ENCODE peak calls at places on chromosomes 5 and 9, in five cellular contexts. O is aorta, H is stomach, K is fibroblast of pulmonary artery, U is foreskin fibroblast. N is an unnamed sample.

GRCh38 chr5:177539411-177539810 is 15.0 kb downstream of the FAM193B start:
- DNase-seq in U (peak; percentile 77), H (no peak), K (peak; percentile 95), O (no peak), N (peak; percentile 46)

GRCh38 chr9:2681981-2682380 is 35.3 kb upstream of the KCNV2 start:
- DNase-seq in U (no peak), H (no peak), O (no peak), K (no peak), N (no peak)

GRCh38 chr9:127458921-127459320 is 7.6 kb downstream of the LRSAM1 start:
- DNase-seq in H (peak; percentile 71), K (no peak), O (no peak), U (no peak), N (no peak)

GRCh38 chr5:102858808-102859207 is 103.7 kb downstream of the PAM start:
- DNase-seq in H (no peak), K (peak; percentile 48), U (peak; percentile 67), O (no peak), N (peak; percentile 63)

GRCh38 chr9:7368410-7369292 is 430.9 kb downstream of the DMAC1 start:
- DNase-seq in K (peak; percentile 98), O (no peak), U (peak; percentile 47), H (no peak), N (peak; percentile 80)

GRCh38 chr9:133105461-133105770 is 15.6 kb downstream of the RALGDS start:
- DNase-seq in H (peak; percentile 22), O (no peak), U (no peak), K (no peak), N (no peak)

GRCh38 chr5:172801184-172801671 is 30.2 kb upstream of the DUSP1 start:
- DNase-seq in O (no peak), K (peak; percentile 90), H (no peak), U (peak; percentile 90), N (peak; percentile 94)

GRCh38 chr5:88689662-88690351 is 193.2 kb downstream of the MEF2C start:
- DNase-seq in K (no peak), H (no peak), U (no peak), O (no peak), N (no peak)

GRCh38 chr9:127417130-127418036 is 6.8 kb upstream of the ZNF79 start:
- DNase-seq in K (peak; percentile 24), H (no peak), U (peak; percentile 81), O (no peak), N (peak; percentile 75)

DNA sequence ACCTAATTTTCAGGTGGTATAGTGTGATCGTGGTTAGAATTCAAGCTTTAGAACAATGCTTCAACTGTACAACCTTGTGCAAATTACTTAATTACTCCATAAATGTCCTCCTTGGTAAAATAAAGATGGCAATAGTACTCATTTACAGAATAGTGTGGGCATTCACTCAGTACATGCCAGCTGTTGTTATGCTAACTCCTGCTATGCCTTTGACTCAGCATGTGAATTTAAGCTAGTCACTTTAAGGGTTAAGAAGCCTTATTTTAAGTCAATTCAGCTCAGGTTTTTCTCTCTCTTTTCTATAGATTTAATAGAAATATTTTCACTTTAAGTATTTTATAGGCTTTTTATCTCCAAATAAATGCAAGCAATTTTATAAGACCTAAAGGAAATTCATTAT is 335.6 kb upstream of the ITGA1 start:
- DNase-seq in K (no peak), O (no peak), U (no peak), H (no peak), N (no peak)
- H3K4me3 ChIP-seq in K (no peak overlapping the region), O (no peak overlapping the region), U (no peak overlapping the region), H (no peak overlapping the region), N (no peak overlapping the region)

DNA sequence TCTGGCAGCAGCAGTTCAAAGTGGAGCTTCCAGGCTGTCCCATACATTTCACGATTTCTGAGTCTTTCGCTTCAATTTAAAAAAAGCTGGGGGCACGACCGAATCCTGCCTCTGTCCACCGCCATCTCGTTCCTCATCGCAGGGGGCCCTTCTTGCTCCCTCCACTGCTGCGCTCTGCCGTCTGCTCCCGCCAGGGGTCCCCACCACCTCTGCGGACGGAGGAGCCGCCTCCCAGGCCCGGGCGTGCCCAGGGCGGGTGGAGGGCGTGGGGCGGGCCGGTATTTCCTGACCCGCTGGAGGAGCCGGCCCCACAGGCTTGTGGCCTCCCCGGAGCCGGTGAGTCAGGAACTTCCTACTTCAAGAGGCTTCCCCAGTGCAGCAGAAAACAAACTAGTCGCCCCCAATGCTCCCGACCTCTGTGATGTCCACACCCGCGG is 50.4 kb downstream of the USP20 start:
- DNase-seq in O (peak; percentile 97), U (peak; percentile 93), H (peak; percentile 94), K (peak; percentile 93), N (peak; percentile 63)
- H3K4me3 ChIP-seq in O (no peak overlapping the region), U (peak overlapping the region; percentile 34), H (peak overlapping the region; percentile 26), K (no peak overlapping the region), N (no peak overlapping the region)

GRCh38 chr9:137807721-137808703 is 69.6 kb upstream of the CACNA1B start:
- DNase-seq in K (no peak), O (no peak), U (no peak), H (no peak), N (no peak)

GRCh38 chr9:137802521-137803243 is 74.9 kb upstream of the CACNA1B start:
- DNase-seq in O (no peak), H (no peak), K (no peak), U (no peak), N (no peak)

GRCh38 chr9:137801023-137801319 is 76.6 kb upstream of the CACNA1B start:
- DNase-seq in O (no peak), H (no peak), K (no peak), U (no peak), N (no peak)

GRCh38 chr9:137802021-137802420 is 75.6 kb upstream of the CACNA1B start:
- DNase-seq in H (no peak), U (no peak), O (no peak), K (no peak), N (no peak)

DNA sequence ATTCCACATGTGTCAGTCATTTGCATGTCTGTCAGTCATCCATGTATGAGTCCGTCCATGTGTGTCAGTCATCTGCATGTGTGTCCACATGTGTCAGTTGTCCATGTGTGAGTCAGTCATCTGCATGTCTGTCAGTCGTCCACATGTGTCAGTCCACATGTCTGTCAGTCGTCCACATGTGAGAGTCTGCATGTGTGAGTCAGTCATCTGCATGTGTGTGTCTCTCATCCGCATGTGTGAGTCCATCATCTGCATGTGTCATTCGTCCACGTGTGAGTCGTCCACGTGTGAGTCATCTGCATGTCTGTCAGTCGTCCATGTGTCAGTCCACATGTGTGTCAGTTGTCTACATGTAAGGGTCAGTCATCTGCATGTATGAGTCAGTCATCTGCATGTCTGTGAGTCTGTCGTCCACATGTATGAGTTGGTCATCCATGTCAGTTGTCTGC is 72.7 kb upstream of the CACNA1B start:
- DNase-seq in U (peak; percentile 30), K (no peak), O (no peak), H (no peak), N (no peak)
- H3K4me3 ChIP-seq in U (no peak overlapping the region), K (no peak overlapping the region), O (no peak overlapping the region), H (no peak overlapping the region), N (no peak overlapping the region)

GRCh38 chr9:91359734-91360470 is 1.8 kb downstream of the AUH start:
- DNase-seq in U (no peak), K (no peak), H (no peak), O (no peak), N (no peak)
- H3K4me3 ChIP-seq in U (peak overlapping the region; percentile 91), K (peak overlapping the region; percentile 91), H (peak overlapping the region; percentile 96), O (no peak overlapping the region), N (peak overlapping the region; percentile 97)

GRCh38 chr5:178624626-178625546 is 2.0 kb downstream of the CLK4 start:
- DNase-seq in O (no peak), H (no peak), K (no peak), U (peak; percentile 26), N (no peak)

GRCh38 chr5:178622679-178623247 is 4.1 kb downstream of the CLK4 start:
- DNase-seq in U (no peak), K (no peak), H (no peak), O (no peak), N (no peak)

GRCh38 chr5:178619390-178619789 is 7.5 kb downstream of the CLK4 start:
- DNase-seq in K (no peak), O (no peak), U (no peak), H (no peak), N (no peak)
- H3K4me3 ChIP-seq in K (no peak overlapping the region), O (no peak overlapping the region), U (no peak overlapping the region), H (no peak overlapping the region), N (no peak overlapping the region)

GRCh38 chr9:137253717-137254623 is 1.2 kb upstream of the NELFB start:
- DNase-seq in H (no peak), O (no peak), K (no peak), U (no peak), N (no peak)

GRCh38 chr9:137255448-137256114 is 454 bp downstream of the NELFB start:
- DNase-seq in O (no peak), K (peak; percentile 35), U (peak; percentile 15), H (no peak), N (no peak)

GRCh38 chr9:137254624-137255447 is at the start of gene NELFB:
- DNase-seq in H (peak; percentile 96), U (peak; percentile 84), K (peak; percentile 87), O (peak; percentile 95), N (no peak)

GRCh38 chr9:137256839-137257238 is 1.7 kb downstream of the NELFB start:
- DNase-seq in U (no peak), H (no peak), K (no peak), O (no peak), N (no peak)

DNA sequence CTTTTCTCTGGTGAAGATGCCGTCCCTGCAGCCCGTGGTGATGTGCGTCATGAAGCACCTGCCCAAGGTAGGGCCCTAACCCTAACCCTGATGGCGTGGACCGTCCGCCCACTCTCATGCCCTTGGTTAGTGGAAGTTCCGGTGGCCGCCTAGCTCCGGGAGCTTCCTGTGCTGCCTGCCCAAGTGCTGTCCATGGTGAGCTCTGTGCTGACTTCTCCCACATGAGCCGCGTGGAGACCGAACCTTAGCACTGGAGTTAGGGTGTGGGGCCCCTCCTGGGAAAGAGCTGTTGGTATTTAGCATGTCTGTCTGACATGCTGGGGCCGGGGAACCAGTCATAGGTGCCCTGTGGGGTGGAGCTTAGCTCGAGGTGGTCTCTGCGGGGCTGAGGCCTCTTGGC is 1.2 kb downstream of the NELFB start:
- DNase-seq in H (no peak), K (no peak), U (no peak), O (no peak), N (no peak)
- H3K4me3 ChIP-seq in H (peak overlapping the region; percentile 100), K (peak overlapping the region; percentile 84), U (peak overlapping the region; percentile 92), O (no peak overlapping the region), N (peak overlapping the region; percentile 99)

GRCh38 chr9:34589656-34590375 is at the start of gene CNTFR:
- DNase-seq in O (no peak), H (no peak), U (no peak), K (no peak), N (no peak)
- H3K4me3 ChIP-seq in O (peak within 1 kb of the TSS; percentile 38), H (peak within 1 kb of the TSS; percentile 53), U (no peak within 1 kb of the TSS), K (no peak within 1 kb of the TSS), N (no peak within 1 kb of the TSS)

GRCh38 chr5:10637944-10638343 is 74.1 kb downstream of the ANKRD33B start:
- DNase-seq in K (no peak), U (no peak), H (no peak), O (no peak), N (no peak)
- H3K4me3 ChIP-seq in K (no peak overlapping the region), U (no peak overlapping the region), H (no peak overlapping the region), O (no peak overlapping the region), N (no peak overlapping the region)

GRCh38 chr9:105993921-105994715 is 299.8 kb downstream of the TMEM38B start:
- DNase-seq in H (no peak), U (no peak), K (no peak), O (no peak), N (no peak)
- H3K4me3 ChIP-seq in H (no peak overlapping the region), U (no peak overlapping the region), K (no peak overlapping the region), O (no peak overlapping the region), N (no peak overlapping the region)